ENCODE peak calls at places on chromosomes 7 and 10, in nine cellular contexts. F is BJ; A is Caco-2; G is CD4-positive, alpha-beta T cell; K is GM23338; I is ovary; Z is transverse colon; J is Peyer's patch; X is AG04450. V is an unnamed sample.

GRCh38 chr10:63120554-63120953 is 12.6 kb upstream of the NRBF2 start:
- DNase-seq in X (peak), K (no peak), G (no peak), J (no peak), Z (no peak), I (no peak), F (peak), A (no peak), V (no peak)

GRCh38 chr10:105950410-105950809 is 1214.1 kb downstream of the SORCS1 start:
- DNase-seq in X (no peak), Z (peak), I (no peak), G (no peak), F (no peak), A (peak), K (peak), J (no peak), V (peak)

GRCh38 chr7:26664735-26665420 is 199.5 kb downstream of the SKAP2 start:
- DNase-seq in Z (peak), F (no peak), G (no peak), K (no peak), J (no peak), I (no peak), X (no peak), A (peak), V (no peak)

GRCh38 chr7:158431941-158432347 is 155.7 kb downstream of the PTPRN2 start:
- DNase-seq in I (peak), K (no peak), X (no peak), J (peak), A (peak), F (no peak), Z (peak), G (no peak), V (no peak)

GRCh38 chr7:81484266-81484665 is 285.6 kb downstream of the HGF start:
- DNase-seq in I (peak), K (peak), Z (no peak), G (no peak), J (no peak), F (peak), X (peak), A (no peak), V (no peak)

GRCh38 chr7:15685358-15686181 is 913 bp downstream of the MEOX2 start:
- DNase-seq in K (peak), G (no peak), X (peak), F (peak), J (peak), Z (no peak), I (peak), A (peak), V (peak)

GRCh38 chr10:97320480-97321031 is 1.5 kb downstream of the FRAT1 start:
- DNase-seq in F (no peak), I (no peak), A (no peak), X (no peak), Z (peak), G (no peak), K (peak), J (peak), V (no peak)

GRCh38 chr10:33223326-33224014 is 111.0 kb downstream of the NRP1 start:
- DNase-seq in A (no peak), K (no peak), I (no peak), X (no peak), J (no peak), F (no peak), Z (no peak), G (no peak), V (no peak)

GRCh38 chr7:137606061-137606674 is 240.6 kb downstream of the DGKI start:
- DNase-seq in K (peak), X (peak), F (peak), A (no peak), G (no peak), I (no peak), Z (no peak), J (no peak), V (peak)

GRCh38 chr7:75056476-75056875 is 17.1 kb downstream of the RCC1L start:
- DNase-seq in X (peak), J (no peak), Z (no peak), F (peak), K (no peak), A (no peak), G (no peak), I (peak), V (no peak)

GRCh38 chr7:33050425-33051318 is 11.9 kb downstream of the NT5C3A start:
- DNase-seq in Z (no peak), X (no peak), K (peak), J (no peak), A (no peak), I (no peak), G (no peak), F (no peak), V (peak)

GRCh38 chr7:149621776-149622175 is 124.2 kb upstream of the ZNF746 start:
- DNase-seq in G (no peak), K (no peak), A (no peak), F (no peak), X (no peak), J (peak), I (no peak), Z (no peak), V (no peak)

GRCh38 chr7:36875794-36876193 is 151.5 kb upstream of the AOAH start:
- DNase-seq in F (no peak), A (no peak), X (no peak), Z (no peak), K (peak), J (no peak), G (no peak), I (no peak), V (no peak)

GRCh38 chr7:55507743-55508142 is 64.6 kb downstream of the VOPP1 start:
- DNase-seq in A (no peak), K (no peak), Z (no peak), J (no peak), X (no peak), F (no peak), I (no peak), G (no peak), V (no peak)

GRCh38 chr10:62239994-62240393 is 28.6 kb downstream of the RTKN2 start:
- DNase-seq in J (no peak), X (no peak), Z (no peak), I (no peak), F (no peak), K (no peak), A (no peak), G (no peak), V (no peak)

GRCh38 chr10:44952779-44953231 is 6.8 kb upstream of the RASSF4 start:
- DNase-seq in G (no peak), K (peak), A (peak), I (peak), F (no peak), Z (no peak), J (no peak), X (no peak), V (no peak)

GRCh38 chr10:585502-585901 is 104.0 kb downstream of the DIP2C start:
- DNase-seq in X (no peak), Z (no peak), J (no peak), K (peak), G (no peak), A (no peak), F (no peak), I (no peak), V (no peak)

GRCh38 chr10:82768040-82768439 is 893.0 kb downstream of the NRG3 start:
- DNase-seq in G (no peak), K (no peak), J (no peak), I (no peak), F (no peak), X (no peak), A (no peak), Z (no peak), V (peak)

GRCh38 chr10:78224602-78225001 is 190.9 kb downstream of the RPS24 start:
- DNase-seq in I (no peak), Z (no peak), X (peak), G (no peak), J (no peak), F (no peak), K (no peak), A (no peak), V (no peak)

GRCh38 chr10:58919927-58920654 is 256.4 kb upstream of the PHYHIPL start:
- DNase-seq in X (peak), G (no peak), I (no peak), J (no peak), F (peak), A (no peak), K (peak), Z (no peak), V (no peak)

GRCh38 chr7:6447589-6448210 is at the start of gene DAGLB:
- DNase-seq in G (peak), I (peak), X (peak), A (peak), J (peak), K (peak), Z (peak), F (peak), V (peak)
- TF ChIP-seq CTCF in G (no peak), I (no peak), X (no peak), A (no peak), J (no peak), K (no peak), Z (no peak), F (no peak), V (no peak)

GRCh38 chr10:110285501-110285900 is 19.2 kb downstream of the SMNDC1 start:
- DNase-seq in G (no peak), A (no peak), Z (no peak), F (no peak), X (no peak), K (no peak), J (no peak), I (no peak), V (no peak)
- TF ChIP-seq CTCF in G (no peak), A (no peak), Z (no peak), F (no peak), X (no peak), K (no peak), J (no peak), I (no peak), V (no peak)

GRCh38 chr7:142481548-142481947 is 223.7 kb upstream of the PRSS58 start:
- DNase-seq in K (peak), A (no peak), I (no peak), J (no peak), G (no peak), X (no peak), F (no peak), Z (no peak), V (no peak)
- TF ChIP-seq CTCF in K (peak), A (no peak), I (no peak), J (no peak), G (no peak), X (peak), F (peak), Z (no peak), V (no peak)

DNA sequence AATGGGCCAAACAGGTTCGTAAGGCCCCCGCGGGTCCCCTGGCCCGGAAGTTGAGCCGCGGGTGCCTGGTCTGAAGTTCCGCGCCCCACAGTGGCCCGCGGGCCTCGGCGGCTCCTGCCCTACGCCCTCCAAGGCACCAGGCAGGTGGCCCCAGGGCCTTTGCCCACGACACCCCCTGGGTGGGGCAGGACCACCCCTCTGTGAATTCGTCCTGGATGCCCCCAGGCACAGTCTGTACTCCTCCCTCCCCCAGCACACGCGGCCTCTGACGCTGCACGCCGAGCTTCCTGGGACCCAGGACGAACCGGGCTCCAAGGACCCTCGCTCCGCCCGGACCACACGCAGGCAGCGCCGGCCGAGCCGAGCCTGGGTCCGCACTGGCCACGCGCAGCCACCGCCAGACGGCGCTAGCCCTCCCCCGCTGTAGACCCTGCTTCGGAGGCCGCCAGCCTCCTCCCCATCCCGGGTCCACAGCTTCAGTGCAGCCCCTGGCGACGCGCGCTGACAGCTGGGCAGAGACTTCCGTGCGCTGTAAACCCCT is 810 bp upstream of the TCERG1L start:
- DNase-seq in I (peak), K (peak), F (no peak), G (no peak), J (no peak), Z (no peak), X (no peak), A (no peak), V (no peak)
- TF ChIP-seq CTCF in I (peak), K (peak), F (no peak), G (no peak), J (no peak), Z (no peak), X (no peak), A (no peak), V (no peak)

GRCh38 chr10:49767752-49768151 is 5.6 kb upstream of the OGDHL start:
- DNase-seq in G (no peak), X (no peak), K (peak), J (no peak), Z (no peak), F (no peak), A (no peak), I (no peak), V (no peak)
- TF ChIP-seq CTCF in G (no peak), X (no peak), K (peak), J (no peak), Z (no peak), F (no peak), A (no peak), I (no peak), V (no peak)

GRCh38 chr7:117212969-117213877 is 109.6 kb downstream of the WNT2 start:
- DNase-seq in F (no peak), X (no peak), I (no peak), K (peak), G (no peak), J (no peak), A (peak), Z (peak), V (peak)
- TF ChIP-seq CTCF in F (peak), X (peak), I (no peak), K (peak), G (peak), J (peak), A (peak), Z (peak), V (peak)

GRCh38 chr10:35639651-35640311 is 2.3 kb downstream of the FZD8 start:
- DNase-seq in I (peak), Z (peak), F (no peak), A (no peak), K (peak), G (no peak), X (no peak), J (no peak), V (no peak)
- TF ChIP-seq CTCF in I (no peak), Z (no peak), F (peak), A (no peak), K (no peak), G (no peak), X (peak), J (no peak), V (no peak)

DNA sequence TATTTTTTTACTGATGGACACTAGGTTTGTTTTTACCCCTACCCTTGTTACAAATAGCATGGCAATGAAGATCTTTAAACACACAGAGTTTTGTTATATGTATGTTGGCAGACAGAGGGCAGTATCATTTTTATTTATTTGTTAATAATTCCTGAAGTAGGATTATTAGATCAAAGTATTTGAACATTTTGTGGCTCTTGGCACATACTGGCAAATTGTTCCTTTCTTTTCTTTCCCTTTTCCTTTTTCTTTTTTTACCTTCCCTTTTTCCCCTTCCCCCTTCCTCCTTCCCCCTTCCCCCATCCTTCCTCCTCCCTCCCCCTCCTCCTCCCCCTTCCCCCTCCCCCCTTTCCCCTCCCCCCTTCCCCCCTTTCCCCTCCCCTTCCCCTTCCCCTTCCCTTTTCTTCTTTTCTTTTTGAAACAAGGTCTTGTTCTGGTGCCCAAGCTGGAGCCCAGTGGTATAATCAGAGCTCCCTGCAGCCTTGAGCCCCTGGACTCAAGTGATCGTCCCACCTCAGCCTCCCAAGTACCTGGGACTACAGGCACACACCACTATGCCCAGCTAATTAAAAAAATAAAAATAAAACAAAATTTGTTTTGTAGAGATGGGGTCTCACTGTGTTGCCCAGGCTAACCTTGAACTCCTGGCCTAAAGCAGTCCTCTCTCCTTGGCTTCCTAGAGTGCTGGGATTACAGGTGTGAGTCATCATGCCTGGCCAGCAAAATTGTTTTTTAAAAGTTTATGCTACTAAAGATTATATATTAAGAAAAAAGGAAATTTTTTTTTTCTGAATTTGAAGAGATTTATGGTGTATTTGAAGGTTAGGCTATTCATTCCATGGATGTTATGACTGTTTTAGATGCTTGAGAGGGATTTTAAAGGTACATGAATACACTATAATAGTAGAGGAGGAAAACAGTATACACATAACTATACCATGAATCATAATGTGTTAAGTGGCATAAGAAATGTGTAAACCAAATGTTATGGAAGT is 39.3 kb downstream of the SEPTIN7 start:
- DNase-seq in K (no peak), X (peak), A (no peak), I (no peak), J (no peak), F (peak), Z (no peak), G (no peak), V (no peak)
- TF ChIP-seq CTCF in K (peak), X (no peak), A (no peak), I (no peak), J (no peak), F (no peak), Z (no peak), G (no peak), V (no peak)